ENCODE peak calls at places on chromosomes 11 and 22, in eight cellular contexts. M is right atrium auricular region, D is aorta, W is esophagus muscularis mucosa, L is BE2C, X is AG09309, Q is cardiac fibroblast, Z is dorsolateral prefrontal cortex. V is an unnamed sample.

GRCh38 chr11:134830312-134830711 is 418.3 kb upstream of the B3GAT1 start:
- DNase-seq in D (no peak), L (no peak), X (no peak), Z (no peak), M (no peak), Q (no peak), W (no peak), V (no peak)

GRCh38 chr11:85628771-85629341 is 463 bp downstream of the TMEM126B start:
- DNase-seq in Q (no peak), D (no peak), X (no peak), Z (no peak), L (no peak), M (no peak), W (no peak), V (peak; percentile 12)

GRCh38 chr11:57458060-57458409 is 2.3 kb upstream of the RTN4RL2 start:
- DNase-seq in L (no peak), X (no peak), W (no peak), Z (no peak), D (no peak), Q (no peak), M (no peak), V (no peak)

GRCh38 chr11:8731647-8732188 is 49.1 kb downstream of the RPL27A start:
- DNase-seq in W (no peak), Z (no peak), D (peak; percentile 30), Q (no peak), X (no peak), M (no peak), L (no peak), V (peak; percentile 28)

GRCh38 chr22:37420656-37421467 is 6.4 kb downstream of the ELFN2 start:
- DNase-seq in Z (no peak), X (no peak), Q (peak; percentile 36), M (no peak), W (no peak), L (no peak), D (no peak), V (no peak)

GRCh38 chr11:23755076-23755475 is 741.8 kb upstream of the LUZP2 start:
- DNase-seq in M (no peak), D (no peak), Z (no peak), W (no peak), Q (no peak), L (no peak), X (no peak), V (no peak)

GRCh38 chr11:85752890-85753581 is 57.9 kb downstream of the SYTL2 start:
- DNase-seq in Z (no peak), W (no peak), M (no peak), D (no peak), L (no peak), X (no peak), Q (no peak), V (no peak)

GRCh38 chr22:37400719-37401118 is 26.6 kb downstream of the ELFN2 start:
- DNase-seq in L (no peak), D (no peak), M (no peak), Z (no peak), W (no peak), Q (no peak), X (no peak), V (no peak)

GRCh38 chr22:27749597-27750225 is 51.8 kb downstream of the MN1 start:
- DNase-seq in M (no peak), Q (peak; percentile 20), X (no peak), L (no peak), Z (no peak), W (no peak), D (peak; percentile 79), V (no peak)

GRCh38 chr11:115476463-115477286 is 27.5 kb downstream of the CADM1 start:
- DNase-seq in D (no peak), L (no peak), Q (no peak), M (no peak), W (no peak), Z (no peak), X (no peak), V (no peak)

GRCh38 chr11:86124251-86125233 is 55.7 kb upstream of the PICALM start:
- DNase-seq in W (no peak), D (no peak), L (no peak), Q (no peak), Z (no peak), M (no peak), X (no peak), V (peak; percentile 58)

GRCh38 chr22:45516923-45517675 is 14.4 kb downstream of the FBLN1 start:
- DNase-seq in W (no peak), L (no peak), Q (peak; percentile 28), D (no peak), M (no peak), Z (no peak), X (no peak), V (no peak)

GRCh38 chr11:116263770-116264169 is 509.0 kb downstream of the BUD13 start:
- DNase-seq in M (no peak), D (no peak), Z (no peak), Q (no peak), X (no peak), W (no peak), L (no peak), V (no peak)

GRCh38 chr11:112614605-112615004 is 346.6 kb upstream of the NCAM1 start:
- DNase-seq in M (no peak), L (no peak), X (no peak), W (peak; percentile 72), Q (no peak), D (no peak), Z (no peak), V (no peak)

GRCh38 chr11:36060926-36061325 is 117.1 kb downstream of the LDLRAD3 start:
- DNase-seq in Z (no peak), D (no peak), L (no peak), Q (peak; percentile 31), M (no peak), X (no peak), W (no peak), V (no peak)

GRCh38 chr11:65646921-65647701 is 9.2 kb downstream of the SIPA1 start:
- DNase-seq in Z (no peak), D (no peak), X (no peak), W (no peak), M (no peak), L (peak; percentile 56), Q (no peak), V (no peak)

GRCh38 chr11:65643971-65644370 is 6.1 kb downstream of the SIPA1 start:
- DNase-seq in W (no peak), D (no peak), Z (no peak), X (no peak), L (no peak), Q (no peak), M (no peak), V (no peak)

GRCh38 chr11:65644837-65645236 is 6.9 kb downstream of the SIPA1 start:
- DNase-seq in D (no peak), M (no peak), W (no peak), X (no peak), Q (no peak), L (no peak), Z (no peak), V (no peak)

GRCh38 chr11:65645710-65646109 is 7.8 kb downstream of the SIPA1 start:
- DNase-seq in L (no peak), Z (no peak), X (no peak), D (no peak), M (no peak), Q (peak; percentile 53), W (no peak), V (no peak)

GRCh38 chr11:65646288-65646734 is 8.4 kb downstream of the SIPA1 start:
- DNase-seq in W (no peak), Z (no peak), Q (no peak), D (no peak), X (no peak), M (no peak), L (no peak), V (no peak)
- H3K4me3 ChIP-seq in W (no peak overlapping the region), Z (no peak overlapping the region), Q (no peak overlapping the region), D (no peak overlapping the region), X (no peak overlapping the region), M (no peak overlapping the region), L (no peak overlapping the region), V (no peak overlapping the region)

DNA sequence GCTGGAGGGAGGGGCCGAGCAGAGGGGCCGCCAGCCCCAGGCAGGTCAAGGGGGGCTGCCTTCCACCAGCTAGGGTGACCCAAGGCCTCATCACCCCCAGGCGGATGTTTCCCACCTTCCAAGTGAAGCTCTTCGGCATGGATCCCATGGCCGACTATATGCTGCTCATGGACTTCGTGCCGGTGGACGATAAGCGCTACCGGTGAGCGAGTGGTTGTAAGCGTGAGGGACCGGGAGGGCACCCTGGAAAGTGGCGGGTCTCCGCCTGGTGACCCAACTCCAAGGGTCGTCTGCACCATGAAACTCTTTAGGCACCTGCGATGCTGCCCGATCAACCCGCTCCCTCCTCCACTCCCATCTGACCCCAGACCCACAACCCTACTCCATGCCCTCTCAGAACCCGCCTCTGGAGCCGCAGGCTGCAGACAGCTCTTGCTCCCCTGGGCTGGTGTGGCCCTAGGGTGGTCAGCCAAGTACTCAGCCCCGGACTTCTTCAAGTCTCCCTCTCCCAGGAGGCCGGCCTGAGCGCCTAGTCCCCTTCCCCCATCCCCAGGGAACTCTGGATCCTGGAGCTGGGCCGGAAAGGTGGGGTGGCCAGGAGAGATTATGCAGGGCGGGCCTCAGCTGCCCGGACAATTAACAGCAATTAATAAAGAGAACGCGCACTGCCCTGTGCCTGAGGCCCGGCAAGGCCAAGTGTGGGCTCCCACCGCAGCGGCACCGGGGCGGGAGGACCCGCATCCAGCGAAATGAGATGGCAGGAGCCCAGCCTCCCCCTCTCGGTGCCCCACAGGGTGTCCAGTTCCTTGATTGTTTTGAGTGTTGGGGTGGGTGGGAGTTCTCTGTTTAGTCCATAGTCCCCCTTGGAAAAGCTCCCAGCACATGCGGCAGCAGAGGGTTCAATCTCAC is 2.8 kb downstream of the TBX1 start:
- DNase-seq in Z (no peak), W (no peak), Q (no peak), X (no peak), M (no peak), D (no peak), L (no peak), V (no peak)
- H3K4me3 ChIP-seq in Z (no peak overlapping the region), W (no peak overlapping the region), Q (no peak overlapping the region), X (no peak overlapping the region), M (no peak overlapping the region), D (no peak overlapping the region), L (no peak overlapping the region), V (no peak overlapping the region)

GRCh38 chr11:120012245-120012644 is 125.7 kb downstream of the TRIM29 start:
- DNase-seq in D (no peak), X (no peak), Z (peak; percentile 17), M (no peak), Q (no peak), L (no peak), W (no peak), V (no peak)
- H3K4me3 ChIP-seq in D (no peak overlapping the region), X (no peak overlapping the region), Z (no peak overlapping the region), M (no peak overlapping the region), Q (no peak overlapping the region), L (no peak overlapping the region), W (no peak overlapping the region), V (no peak overlapping the region)

DNA sequence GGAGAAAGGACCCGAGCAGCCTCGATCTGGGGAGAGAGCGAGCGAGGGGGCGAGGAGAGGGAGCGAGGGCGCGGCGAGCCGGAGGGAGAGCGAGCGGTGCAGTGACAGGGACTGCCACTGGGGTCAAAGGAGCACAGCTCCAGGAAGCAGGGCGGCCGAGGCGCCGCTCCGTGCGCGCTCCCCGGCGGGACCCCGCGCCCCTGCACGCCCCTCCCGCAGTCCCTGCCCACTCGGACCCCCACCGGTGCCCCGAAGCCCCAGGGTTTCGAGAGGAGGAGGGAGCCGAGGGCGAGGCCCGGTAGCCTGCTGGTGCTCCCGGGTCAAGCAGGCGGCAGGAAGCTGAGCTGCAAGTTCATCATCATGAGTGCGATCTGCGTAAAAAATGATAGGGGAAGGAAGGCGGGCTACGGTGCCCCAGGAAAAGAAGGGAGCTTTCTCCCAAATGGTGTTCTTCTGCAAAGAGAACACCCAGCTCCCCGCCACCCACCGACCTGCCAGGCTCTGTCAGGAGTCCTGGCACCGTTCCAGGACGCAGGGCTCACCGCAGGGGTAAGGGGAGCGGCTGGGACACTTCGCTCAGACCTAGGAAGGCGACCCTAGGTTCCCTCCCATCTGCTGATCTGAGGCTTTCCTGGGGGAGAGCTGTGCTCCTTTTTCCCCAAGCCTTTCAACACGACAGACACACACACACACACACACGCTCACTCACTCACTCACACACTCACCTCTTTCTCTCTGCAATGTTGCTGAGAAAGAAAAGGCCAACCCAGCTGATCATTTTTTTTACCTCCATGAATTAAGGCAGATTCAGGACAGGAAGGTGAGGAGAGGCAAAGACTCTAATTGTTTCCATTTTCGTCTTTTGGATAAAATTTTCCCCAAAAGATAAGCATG is at the start of gene MPPED2:
- DNase-seq in X (no peak), M (no peak), L (peak; percentile 14), D (peak; percentile 83), Q (no peak), Z (peak; percentile 7), W (no peak), V (peak; percentile 43)
- H3K4me3 ChIP-seq in X (peak within 1 kb of the TSS; percentile 17), M (peak within 1 kb of the TSS; percentile 88), L (no peak within 1 kb of the TSS), D (peak within 1 kb of the TSS; percentile 91), Q (peak within 1 kb of the TSS; percentile 33), Z (peak within 1 kb of the TSS; percentile 59), W (peak within 1 kb of the TSS; percentile 79), V (peak within 1 kb of the TSS; percentile 51)